ENCODE peak calls at places on chromosomes 4 and X, in nine cellular contexts. J is ascending aorta; V is AG04450; Q is CD8-positive, alpha-beta T cell; Y is thoracic aorta; O is SK-N-SH; K is endodermal cell; B is astrocyte; X is body of pancreas. F is an unnamed sample. For H3K27me3, the result is how much of the 10 kb centered on the place peaks cover.

GRCh38 chr4:126191536-126191935 is 876.8 kb downstream of the FAT4 start:
- DNase-seq in Q (no peak), J (no peak), X (no peak), V (no peak), Y (no peak), O (no peak), K (no peak), B (no peak), F (no peak)

GRCh38 chrX:42577936-42578335 is 200.0 kb downstream of the PPP1R2C start:
- DNase-seq in J (no peak), B (no peak), Y (no peak), O (no peak), K (no peak), Q (no peak), V (no peak), X (no peak), F (no peak)

GRCh38 chrX:109840585-109840984 is 107.5 kb upstream of the ACSL4 start:
- DNase-seq in J (peak), Y (peak), V (peak), B (peak), O (no peak), Q (no peak), X (peak), K (no peak), F (peak)

GRCh38 chrX:40272141-40272540 is 174.4 kb upstream of the BCOR start:
- DNase-seq in Q (no peak), B (peak), V (no peak), X (no peak), Y (no peak), K (no peak), O (no peak), J (no peak), F (no peak)

GRCh38 chr4:90074322-90074886 is 52.8 kb upstream of the CCSER1 start:
- DNase-seq in Y (no peak), K (peak), Q (no peak), J (no peak), B (no peak), X (no peak), O (no peak), V (no peak), F (no peak)

GRCh38 chr4:20679946-20680345 is 20.3 kb upstream of the PACRGL start:
- DNase-seq in Y (no peak), X (no peak), O (no peak), V (no peak), K (no peak), J (no peak), B (no peak), Q (no peak), F (no peak)

GRCh38 chrX:120797201-120797938 is 78.3 kb downstream of the CT47B1 start:
- DNase-seq in V (no peak), Y (no peak), K (no peak), O (no peak), B (peak), J (no peak), X (no peak), Q (no peak), F (no peak)

GRCh38 chr4:102780476-102781144 is 19.8 kb upstream of the MANBA start:
- DNase-seq in X (peak), O (no peak), V (no peak), K (no peak), Q (no peak), J (no peak), Y (no peak), B (peak), F (peak)

GRCh38 chrX:135340827-135341226 is 31.5 kb downstream of the ETDC start:
- DNase-seq in J (no peak), Q (no peak), K (no peak), B (peak), X (no peak), Y (no peak), V (no peak), O (peak), F (no peak)

GRCh38 chr4:110198472-110199419 is at the start of gene ELOVL6:
- DNase-seq in X (peak), J (peak), B (peak), K (peak), Y (no peak), Q (no peak), O (peak), V (peak), F (peak)

GRCh38 chrX:150944233-150944632 is 38.9 kb upstream of the HMGB3 start:
- DNase-seq in J (no peak), B (no peak), Q (no peak), X (no peak), V (no peak), O (no peak), K (peak), Y (no peak), F (no peak)

GRCh38 chr4:180150818-180151217 is 2092.4 kb upstream of the TENM3 start:
- DNase-seq in B (no peak), J (no peak), X (no peak), V (no peak), Q (no peak), K (no peak), Y (no peak), O (peak), F (peak)

GRCh38 chr4:122775987-122776836 is 43.7 kb downstream of the BBS12 start:
- DNase-seq in X (no peak), B (no peak), Q (no peak), V (no peak), O (no peak), K (peak), J (no peak), Y (no peak), F (no peak)

GRCh38 chr4:61992351-61992750 is 792.2 kb downstream of the ADGRL3 start:
- DNase-seq in Y (no peak), V (no peak), O (no peak), Q (no peak), K (no peak), B (no peak), X (no peak), J (no peak), F (no peak)

GRCh38 chrX:14056201-14056600 is 26.5 kb upstream of the GEMIN8 start:
- DNase-seq in J (no peak), X (no peak), Q (no peak), O (no peak), Y (no peak), V (no peak), B (peak), K (no peak), F (no peak)

GRCh38 chrX:7170903-7171302 is 22.9 kb upstream of the PUDP start:
- DNase-seq in Y (no peak), K (peak), B (no peak), J (no peak), Q (peak), X (peak), V (no peak), O (peak), F (peak)

GRCh38 chr4:37802068-37802666 is 24.3 kb upstream of the PGM2 start:
- DNase-seq in J (no peak), X (peak), Q (no peak), V (no peak), O (peak), K (peak), B (peak), Y (no peak), F (peak)

GRCh38 chrX:72026341-72027023 is 105.2 kb downstream of the RTL5 start:
- DNase-seq in Q (peak), O (no peak), X (no peak), Y (no peak), B (peak), J (peak), V (no peak), K (peak), F (peak)

GRCh38 chrX:12505127-12505526 is 286.1 kb upstream of the PRPS2 start:
- DNase-seq in O (no peak), V (no peak), K (no peak), Q (no peak), B (no peak), J (no peak), X (no peak), Y (no peak), F (no peak)
- H3K27me3 ChIP-seq in O (under half), V (under half), K (under half), Q (under half), B (under half), J (under half), X (under half), Y (under half), F (under half)

GRCh38 chr4:24550773-24551172 is 33.6 kb downstream of the DHX15 start:
- DNase-seq in O (no peak), Y (no peak), Q (no peak), X (no peak), B (no peak), J (no peak), K (no peak), V (no peak), F (no peak)
- H3K4me3 ChIP-seq in O (no peak), Y (no peak), Q (no peak), X (no peak), B (no peak), J (no peak), K (no peak), V (no peak), F (no peak)

GRCh38 chrX:112735147-112735546 is 55.4 kb upstream of the LHFPL1 start:
- DNase-seq in J (no peak), Y (no peak), Q (no peak), O (no peak), B (no peak), V (no peak), K (no peak), X (no peak), F (no peak)

GRCh38 chrX:112736310-112736709 is 56.6 kb upstream of the LHFPL1 start:
- DNase-seq in O (no peak), K (no peak), J (no peak), Q (no peak), X (no peak), Y (no peak), V (no peak), B (no peak), F (no peak)

GRCh38 chrX:112734250-112734649 is 54.5 kb upstream of the LHFPL1 start:
- DNase-seq in V (no peak), B (peak), Q (no peak), K (peak), Y (no peak), J (no peak), X (peak), O (no peak), F (no peak)

DNA sequence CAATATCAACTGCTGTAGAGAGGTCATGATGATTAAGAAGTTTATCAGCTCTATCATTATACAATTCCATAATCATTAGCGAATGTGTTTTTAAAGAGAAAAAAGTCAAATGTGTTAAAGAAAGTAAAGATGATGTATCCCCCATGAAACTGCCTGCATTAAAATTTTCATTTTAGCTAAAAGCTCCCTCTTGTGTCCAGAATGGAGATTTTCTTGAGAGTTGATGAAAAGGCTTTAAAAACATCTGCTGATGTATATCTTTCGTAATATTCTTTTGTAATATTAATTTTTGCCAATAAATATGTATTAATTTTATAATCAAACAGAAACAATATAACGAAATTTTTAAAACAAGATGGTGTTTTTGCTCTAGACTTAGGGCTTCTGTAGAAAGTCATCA is 52.1 kb upstream of the LHFPL1 start:
- DNase-seq in V (no peak), O (no peak), Y (no peak), X (no peak), J (no peak), B (no peak), Q (no peak), K (no peak), F (peak)
- TF ChIP-seq CTCF in V (peak), O (peak), Y (no peak), X (no peak), J (no peak), B (no peak), Q (peak), K (peak), F (peak)

DNA sequence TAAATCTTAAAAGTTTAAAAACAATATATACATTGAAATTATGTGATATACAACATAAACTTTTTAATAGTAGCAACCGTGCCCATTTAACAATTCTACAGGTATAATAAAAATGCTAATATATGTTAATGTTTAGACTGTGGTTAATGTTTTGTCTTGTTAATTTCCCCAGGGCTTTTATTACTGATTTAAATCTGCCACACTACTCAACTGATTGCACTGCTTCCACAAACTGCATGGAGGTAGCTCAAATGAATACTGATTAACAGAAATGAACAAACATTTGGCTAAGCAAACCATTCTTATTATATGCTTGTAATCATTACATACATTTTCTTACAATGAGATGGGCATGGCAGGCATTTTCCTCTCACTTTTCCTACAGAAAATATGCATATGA is 275.9 kb downstream of the GPC3 start:
- DNase-seq in Y (no peak), V (no peak), B (no peak), J (no peak), O (no peak), Q (no peak), K (no peak), X (no peak), F (no peak)
- H3K27me3 ChIP-seq in Y (under half), V (under half), B (under half), J (under half), O (under half), Q (under half), K (under half), X (under half), F (under half)

DNA sequence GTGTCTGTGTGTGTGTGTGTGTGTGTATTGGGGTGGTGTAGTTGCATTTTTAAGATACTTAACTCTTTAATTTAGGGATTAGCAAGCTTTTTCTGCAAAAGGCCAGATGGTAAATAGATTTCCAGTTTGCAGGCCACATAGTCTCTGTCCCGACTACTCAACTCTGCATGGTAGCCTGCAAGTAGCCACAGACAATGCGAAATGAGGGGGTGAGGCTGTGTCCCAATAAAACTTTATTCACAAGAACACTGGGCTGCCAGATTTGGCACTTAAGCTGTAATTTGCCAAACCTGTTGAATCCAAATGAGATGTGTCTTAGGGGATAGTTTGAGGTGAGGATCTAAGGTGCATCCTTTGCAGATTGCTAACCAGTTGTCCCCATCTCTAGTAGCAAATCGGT is 6.8 kb downstream of the ATP2B3 start:
- DNase-seq in Q (no peak), B (no peak), K (no peak), V (no peak), J (no peak), O (no peak), X (no peak), Y (no peak), F (no peak)
- H3K4me3 ChIP-seq in Q (no peak), B (no peak), K (no peak), V (no peak), J (no peak), O (no peak), X (no peak), Y (no peak), F (no peak)

GRCh38 chr4:3766791-3767561 is 791 bp downstream of the ADRA2C start:
- DNase-seq in X (no peak), V (no peak), Y (no peak), K (peak), B (no peak), Q (no peak), J (peak), O (peak), F (no peak)

GRCh38 chr4:3768842-3769641 is 2.9 kb downstream of the ADRA2C start:
- DNase-seq in O (no peak), V (no peak), Q (no peak), X (no peak), Y (no peak), J (no peak), K (no peak), B (no peak), F (no peak)

GRCh38 chr4:3769642-3770184 is 3.5 kb downstream of the ADRA2C start:
- DNase-seq in V (no peak), J (no peak), O (no peak), K (no peak), Q (no peak), X (no peak), Y (no peak), B (no peak), F (no peak)

GRCh38 chr4:3766207-3766790 is at the start of gene ADRA2C:
- DNase-seq in Q (no peak), J (no peak), O (peak), K (peak), Y (no peak), X (peak), B (no peak), V (no peak), F (no peak)

DNA sequence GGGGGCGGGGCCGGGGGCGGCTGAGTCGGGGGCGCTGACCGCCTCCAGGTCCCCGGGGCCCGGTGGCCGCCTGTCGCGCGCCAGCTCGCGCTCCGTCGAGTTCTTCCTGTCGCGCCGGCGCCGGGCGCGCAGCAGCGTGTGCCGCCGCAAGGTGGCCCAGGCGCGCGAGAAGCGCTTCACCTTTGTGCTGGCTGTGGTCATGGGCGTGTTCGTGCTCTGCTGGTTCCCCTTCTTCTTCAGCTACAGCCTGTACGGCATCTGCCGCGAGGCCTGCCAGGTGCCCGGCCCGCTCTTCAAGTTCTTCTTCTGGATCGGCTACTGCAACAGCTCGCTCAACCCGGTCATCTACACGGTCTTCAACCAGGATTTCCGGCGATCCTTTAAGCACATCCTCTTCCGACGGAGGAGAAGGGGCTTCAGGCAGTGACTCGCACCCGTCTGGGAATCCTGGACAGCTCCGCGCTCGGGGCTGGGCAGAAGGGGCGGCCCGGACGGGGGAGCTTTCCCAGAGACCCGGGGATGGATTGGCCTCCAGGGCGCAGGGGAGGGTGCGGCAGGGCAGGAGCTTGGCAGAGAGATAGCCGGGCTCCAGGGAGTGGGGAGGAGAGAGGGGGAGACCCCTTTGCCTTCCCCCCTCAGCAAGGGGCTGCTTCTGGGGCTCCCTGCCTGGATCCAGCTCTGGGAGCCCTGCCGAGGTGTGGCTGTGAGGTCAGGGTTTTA is 1.5 kb downstream of the ADRA2C start:
- DNase-seq in K (peak), Y (no peak), V (no peak), J (no peak), X (peak), O (peak), B (no peak), Q (no peak), F (no peak)
- TF ChIP-seq CTCF in K (peak), Y (no peak), V (no peak), J (peak), X (no peak), O (no peak), B (no peak), Q (no peak), F (no peak)

F was measured in PC-3.